ENCODE peak calls at places on chromosomes 3 and 15, in nine cellular contexts. One of them, this sample, is unnamed.

GRCh38 chr3:149382518-149382917 is 5.1 kb upstream of the TM4SF1 start:
- DNase-seq in activated T-cell treated with anti-CD3 and anti-CD28 coated beads for 4 hours: no peak
- DNase-seq in EH: no peak
- DNase-seq in stimulated activated CD8-positive, alpha-beta memory T cell treated with anti-CD3 and anti-CD28 coated beads, Interleukin-7, amount 100 ng/mL, for 1 hour: no peak
- DNase-seq in HTR-8/SVneo: no peak
- DNase-seq in heart right ventricle: no peak
- DNase-seq in uterus: no peak
- DNase-seq in stimulated activated naive CD8-positive, alpha-beta T cell treated with anti-CD3 and anti-CD28 coated beads, Interleukin-15, Interleukin-2, amounts not matched to agents 100 U/mL and 50 U/mL, for 24 hours: no peak
- DNase-seq in sciatic nerve: no peak
- DNase-seq in this sample: no peak

GRCh38 chr3:185362850-185363661 is at the start of gene MAP3K13:
- DNase-seq in sciatic nerve: peak
- DNase-seq in activated T-cell treated with anti-CD3 and anti-CD28 coated beads for 4 hours: no peak
- DNase-seq in HTR-8/SVneo: peak
- DNase-seq in EH: peak
- DNase-seq in uterus: peak
- DNase-seq in heart right ventricle: peak
- DNase-seq in stimulated activated naive CD8-positive, alpha-beta T cell treated with anti-CD3 and anti-CD28 coated beads, Interleukin-15, Interleukin-2, amounts not matched to agents 100 U/mL and 50 U/mL, for 24 hours: peak
- DNase-seq in stimulated activated CD8-positive, alpha-beta memory T cell treated with anti-CD3 and anti-CD28 coated beads, Interleukin-7, amount 100 ng/mL, for 1 hour: no peak
- DNase-seq in this sample: peak

GRCh38 chr3:45760878-45761711 is 35.2 kb downstream of the SLC6A20 start:
- DNase-seq in HTR-8/SVneo: peak
- DNase-seq in heart right ventricle: no peak
- DNase-seq in EH: peak
- DNase-seq in stimulated activated CD8-positive, alpha-beta memory T cell treated with anti-CD3 and anti-CD28 coated beads, Interleukin-7, amount 100 ng/mL, for 1 hour: no peak
- DNase-seq in stimulated activated naive CD8-positive, alpha-beta T cell treated with anti-CD3 and anti-CD28 coated beads, Interleukin-15, Interleukin-2, amounts not matched to agents 100 U/mL and 50 U/mL, for 24 hours: peak
- DNase-seq in uterus: peak
- DNase-seq in sciatic nerve: no peak
- DNase-seq in activated T-cell treated with anti-CD3 and anti-CD28 coated beads for 4 hours: peak
- DNase-seq in this sample: peak

GRCh38 chr3:124885466-124886167 is 1.5 kb downstream of the ITGB5 start:
- DNase-seq in sciatic nerve: no peak
- DNase-seq in heart right ventricle: no peak
- DNase-seq in activated T-cell treated with anti-CD3 and anti-CD28 coated beads for 4 hours: no peak
- DNase-seq in HTR-8/SVneo: no peak
- DNase-seq in stimulated activated naive CD8-positive, alpha-beta T cell treated with anti-CD3 and anti-CD28 coated beads, Interleukin-15, Interleukin-2, amounts not matched to agents 100 U/mL and 50 U/mL, for 24 hours: no peak
- DNase-seq in stimulated activated CD8-positive, alpha-beta memory T cell treated with anti-CD3 and anti-CD28 coated beads, Interleukin-7, amount 100 ng/mL, for 1 hour: no peak
- DNase-seq in EH: peak
- DNase-seq in uterus: no peak
- DNase-seq in this sample: no peak

GRCh38 chr3:138062037-138062436 is 52.1 kb downstream of the CLDN18 start:
- DNase-seq in heart right ventricle: no peak
- DNase-seq in sciatic nerve: no peak
- DNase-seq in HTR-8/SVneo: no peak
- DNase-seq in activated T-cell treated with anti-CD3 and anti-CD28 coated beads for 4 hours: no peak
- DNase-seq in EH: no peak
- DNase-seq in stimulated activated naive CD8-positive, alpha-beta T cell treated with anti-CD3 and anti-CD28 coated beads, Interleukin-15, Interleukin-2, amounts not matched to agents 100 U/mL and 50 U/mL, for 24 hours: no peak
- DNase-seq in uterus: no peak
- DNase-seq in stimulated activated CD8-positive, alpha-beta memory T cell treated with anti-CD3 and anti-CD28 coated beads, Interleukin-7, amount 100 ng/mL, for 1 hour: no peak
- DNase-seq in this sample: no peak

GRCh38 chr3:8665407-8665896 is 20.9 kb upstream of the SSUH2 start:
- DNase-seq in stimulated activated naive CD8-positive, alpha-beta T cell treated with anti-CD3 and anti-CD28 coated beads, Interleukin-15, Interleukin-2, amounts not matched to agents 100 U/mL and 50 U/mL, for 24 hours: no peak
- DNase-seq in sciatic nerve: no peak
- DNase-seq in stimulated activated CD8-positive, alpha-beta memory T cell treated with anti-CD3 and anti-CD28 coated beads, Interleukin-7, amount 100 ng/mL, for 1 hour: no peak
- DNase-seq in activated T-cell treated with anti-CD3 and anti-CD28 coated beads for 4 hours: no peak
- DNase-seq in uterus: no peak
- DNase-seq in heart right ventricle: no peak
- DNase-seq in HTR-8/SVneo: no peak
- DNase-seq in EH: no peak
- DNase-seq in this sample: no peak

GRCh38 chr3:169172535-169172934 is 491.0 kb downstream of the MECOM start:
- DNase-seq in stimulated activated CD8-positive, alpha-beta memory T cell treated with anti-CD3 and anti-CD28 coated beads, Interleukin-7, amount 100 ng/mL, for 1 hour: no peak
- DNase-seq in HTR-8/SVneo: no peak
- DNase-seq in uterus: no peak
- DNase-seq in sciatic nerve: no peak
- DNase-seq in EH: no peak
- DNase-seq in stimulated activated naive CD8-positive, alpha-beta T cell treated with anti-CD3 and anti-CD28 coated beads, Interleukin-15, Interleukin-2, amounts not matched to agents 100 U/mL and 50 U/mL, for 24 hours: no peak
- DNase-seq in activated T-cell treated with anti-CD3 and anti-CD28 coated beads for 4 hours: no peak
- DNase-seq in heart right ventricle: no peak
- DNase-seq in this sample: no peak

GRCh38 chr3:32450426-32450825 is 52.2 kb downstream of the CMTM6 start:
- DNase-seq in uterus: no peak
- DNase-seq in heart right ventricle: no peak
- DNase-seq in sciatic nerve: no peak
- DNase-seq in stimulated activated CD8-positive, alpha-beta memory T cell treated with anti-CD3 and anti-CD28 coated beads, Interleukin-7, amount 100 ng/mL, for 1 hour: no peak
- DNase-seq in activated T-cell treated with anti-CD3 and anti-CD28 coated beads for 4 hours: no peak
- DNase-seq in HTR-8/SVneo: no peak
- DNase-seq in stimulated activated naive CD8-positive, alpha-beta T cell treated with anti-CD3 and anti-CD28 coated beads, Interleukin-15, Interleukin-2, amounts not matched to agents 100 U/mL and 50 U/mL, for 24 hours: no peak
- DNase-seq in EH: no peak
- DNase-seq in this sample: no peak

GRCh38 chr3:87756616-87757015 is 302.2 kb downstream of the CGGBP1 start:
- DNase-seq in HTR-8/SVneo: no peak
- DNase-seq in stimulated activated naive CD8-positive, alpha-beta T cell treated with anti-CD3 and anti-CD28 coated beads, Interleukin-15, Interleukin-2, amounts not matched to agents 100 U/mL and 50 U/mL, for 24 hours: no peak
- DNase-seq in heart right ventricle: no peak
- DNase-seq in EH: no peak
- DNase-seq in activated T-cell treated with anti-CD3 and anti-CD28 coated beads for 4 hours: no peak
- DNase-seq in stimulated activated CD8-positive, alpha-beta memory T cell treated with anti-CD3 and anti-CD28 coated beads, Interleukin-7, amount 100 ng/mL, for 1 hour: no peak
- DNase-seq in sciatic nerve: no peak
- DNase-seq in uterus: no peak
- DNase-seq in this sample: no peak

GRCh38 chr15:73029003-73029527 is 23.2 kb upstream of the NEO1 start:
- DNase-seq in stimulated activated naive CD8-positive, alpha-beta T cell treated with anti-CD3 and anti-CD28 coated beads, Interleukin-15, Interleukin-2, amounts not matched to agents 100 U/mL and 50 U/mL, for 24 hours: no peak
- DNase-seq in EH: no peak
- DNase-seq in HTR-8/SVneo: no peak
- DNase-seq in uterus: no peak
- DNase-seq in heart right ventricle: no peak
- DNase-seq in sciatic nerve: no peak
- DNase-seq in activated T-cell treated with anti-CD3 and anti-CD28 coated beads for 4 hours: no peak
- DNase-seq in stimulated activated CD8-positive, alpha-beta memory T cell treated with anti-CD3 and anti-CD28 coated beads, Interleukin-7, amount 100 ng/mL, for 1 hour: no peak
- DNase-seq in this sample: no peak

GRCh38 chr3:45412731-45413130 is 24.4 kb downstream of the LARS2 start:
- DNase-seq in EH: peak
- DNase-seq in HTR-8/SVneo: no peak
- DNase-seq in uterus: no peak
- DNase-seq in sciatic nerve: no peak
- DNase-seq in stimulated activated naive CD8-positive, alpha-beta T cell treated with anti-CD3 and anti-CD28 coated beads, Interleukin-15, Interleukin-2, amounts not matched to agents 100 U/mL and 50 U/mL, for 24 hours: no peak
- DNase-seq in activated T-cell treated with anti-CD3 and anti-CD28 coated beads for 4 hours: no peak
- DNase-seq in stimulated activated CD8-positive, alpha-beta memory T cell treated with anti-CD3 and anti-CD28 coated beads, Interleukin-7, amount 100 ng/mL, for 1 hour: no peak
- DNase-seq in heart right ventricle: no peak
- DNase-seq in this sample: no peak

GRCh38 chr3:182925944-182926337 is 54.4 kb downstream of the DCUN1D1 start:
- DNase-seq in HTR-8/SVneo: no peak
- DNase-seq in stimulated activated naive CD8-positive, alpha-beta T cell treated with anti-CD3 and anti-CD28 coated beads, Interleukin-15, Interleukin-2, amounts not matched to agents 100 U/mL and 50 U/mL, for 24 hours: no peak
- DNase-seq in sciatic nerve: no peak
- DNase-seq in activated T-cell treated with anti-CD3 and anti-CD28 coated beads for 4 hours: no peak
- DNase-seq in stimulated activated CD8-positive, alpha-beta memory T cell treated with anti-CD3 and anti-CD28 coated beads, Interleukin-7, amount 100 ng/mL, for 1 hour: no peak
- DNase-seq in uterus: no peak
- DNase-seq in heart right ventricle: no peak
- DNase-seq in EH: no peak
- DNase-seq in this sample: no peak

GRCh38 chr3:27345493-27345892 is 23.7 kb downstream of the NEK10 start:
- DNase-seq in stimulated activated naive CD8-positive, alpha-beta T cell treated with anti-CD3 and anti-CD28 coated beads, Interleukin-15, Interleukin-2, amounts not matched to agents 100 U/mL and 50 U/mL, for 24 hours: no peak
- DNase-seq in HTR-8/SVneo: no peak
- DNase-seq in heart right ventricle: no peak
- DNase-seq in stimulated activated CD8-positive, alpha-beta memory T cell treated with anti-CD3 and anti-CD28 coated beads, Interleukin-7, amount 100 ng/mL, for 1 hour: no peak
- DNase-seq in uterus: no peak
- DNase-seq in sciatic nerve: no peak
- DNase-seq in activated T-cell treated with anti-CD3 and anti-CD28 coated beads for 4 hours: no peak
- DNase-seq in EH: no peak
- DNase-seq in this sample: no peak

GRCh38 chr15:96232335-96232734 is 98.2 kb upstream of the NR2F2 start:
- DNase-seq in EH: no peak
- DNase-seq in activated T-cell treated with anti-CD3 and anti-CD28 coated beads for 4 hours: no peak
- DNase-seq in stimulated activated CD8-positive, alpha-beta memory T cell treated with anti-CD3 and anti-CD28 coated beads, Interleukin-7, amount 100 ng/mL, for 1 hour: no peak
- DNase-seq in heart right ventricle: no peak
- DNase-seq in uterus: no peak
- DNase-seq in HTR-8/SVneo: no peak
- DNase-seq in stimulated activated naive CD8-positive, alpha-beta T cell treated with anti-CD3 and anti-CD28 coated beads, Interleukin-15, Interleukin-2, amounts not matched to agents 100 U/mL and 50 U/mL, for 24 hours: no peak
- DNase-seq in sciatic nerve: no peak
- DNase-seq in this sample: no peak

GRCh38 chr3:73511555-73511954 is 113.2 kb downstream of the PDZRN3 start:
- DNase-seq in stimulated activated CD8-positive, alpha-beta memory T cell treated with anti-CD3 and anti-CD28 coated beads, Interleukin-7, amount 100 ng/mL, for 1 hour: no peak
- DNase-seq in stimulated activated naive CD8-positive, alpha-beta T cell treated with anti-CD3 and anti-CD28 coated beads, Interleukin-15, Interleukin-2, amounts not matched to agents 100 U/mL and 50 U/mL, for 24 hours: no peak
- DNase-seq in activated T-cell treated with anti-CD3 and anti-CD28 coated beads for 4 hours: no peak
- DNase-seq in uterus: no peak
- DNase-seq in EH: no peak
- DNase-seq in HTR-8/SVneo: no peak
- DNase-seq in sciatic nerve: no peak
- DNase-seq in heart right ventricle: no peak
- DNase-seq in this sample: no peak

GRCh38 chr15:64044315-64045105 is 1.8 kb downstream of the DAPK2 start:
- DNase-seq in sciatic nerve: no peak
- DNase-seq in EH: no peak
- DNase-seq in HTR-8/SVneo: no peak
- DNase-seq in uterus: no peak
- DNase-seq in heart right ventricle: no peak
- DNase-seq in activated T-cell treated with anti-CD3 and anti-CD28 coated beads for 4 hours: no peak
- DNase-seq in stimulated activated CD8-positive, alpha-beta memory T cell treated with anti-CD3 and anti-CD28 coated beads, Interleukin-7, amount 100 ng/mL, for 1 hour: no peak
- DNase-seq in stimulated activated naive CD8-positive, alpha-beta T cell treated with anti-CD3 and anti-CD28 coated beads, Interleukin-15, Interleukin-2, amounts not matched to agents 100 U/mL and 50 U/mL, for 24 hours: no peak
- DNase-seq in this sample: no peak

GRCh38 chr3:72155391-72156064 is 370.6 kb upstream of the PROK2 start:
- DNase-seq in uterus: peak
- DNase-seq in HTR-8/SVneo: peak
- DNase-seq in EH: peak
- DNase-seq in sciatic nerve: no peak
- DNase-seq in stimulated activated naive CD8-positive, alpha-beta T cell treated with anti-CD3 and anti-CD28 coated beads, Interleukin-15, Interleukin-2, amounts not matched to agents 100 U/mL and 50 U/mL, for 24 hours: no peak
- DNase-seq in activated T-cell treated with anti-CD3 and anti-CD28 coated beads for 4 hours: no peak
- DNase-seq in stimulated activated CD8-positive, alpha-beta memory T cell treated with anti-CD3 and anti-CD28 coated beads, Interleukin-7, amount 100 ng/mL, for 1 hour: no peak
- DNase-seq in heart right ventricle: peak
- DNase-seq in this sample: peak

GRCh38 chr3:47440131-47440530 is 35.6 kb downstream of the SCAP start:
- DNase-seq in stimulated activated CD8-positive, alpha-beta memory T cell treated with anti-CD3 and anti-CD28 coated beads, Interleukin-7, amount 100 ng/mL, for 1 hour: no peak
- DNase-seq in activated T-cell treated with anti-CD3 and anti-CD28 coated beads for 4 hours: no peak
- DNase-seq in uterus: no peak
- DNase-seq in stimulated activated naive CD8-positive, alpha-beta T cell treated with anti-CD3 and anti-CD28 coated beads, Interleukin-15, Interleukin-2, amounts not matched to agents 100 U/mL and 50 U/mL, for 24 hours: no peak
- DNase-seq in HTR-8/SVneo: no peak
- DNase-seq in EH: peak
- DNase-seq in heart right ventricle: no peak
- DNase-seq in sciatic nerve: peak
- DNase-seq in this sample: no peak

GRCh38 chr15:52532427-52532826 is 3.7 kb upstream of the MYO5A start:
- DNase-seq in sciatic nerve: no peak
- DNase-seq in HTR-8/SVneo: no peak
- DNase-seq in EH: no peak
- DNase-seq in stimulated activated CD8-positive, alpha-beta memory T cell treated with anti-CD3 and anti-CD28 coated beads, Interleukin-7, amount 100 ng/mL, for 1 hour: no peak
- DNase-seq in stimulated activated naive CD8-positive, alpha-beta T cell treated with anti-CD3 and anti-CD28 coated beads, Interleukin-15, Interleukin-2, amounts not matched to agents 100 U/mL and 50 U/mL, for 24 hours: no peak
- DNase-seq in heart right ventricle: no peak
- DNase-seq in activated T-cell treated with anti-CD3 and anti-CD28 coated beads for 4 hours: no peak
- DNase-seq in uterus: no peak
- DNase-seq in this sample: no peak

GRCh38 chr3:46812237-46812791 is 50.9 kb downstream of the MYL3 start:
- DNase-seq in stimulated activated naive CD8-positive, alpha-beta T cell treated with anti-CD3 and anti-CD28 coated beads, Interleukin-15, Interleukin-2, amounts not matched to agents 100 U/mL and 50 U/mL, for 24 hours: peak
- DNase-seq in stimulated activated CD8-positive, alpha-beta memory T cell treated with anti-CD3 and anti-CD28 coated beads, Interleukin-7, amount 100 ng/mL, for 1 hour: peak
- DNase-seq in uterus: peak
- DNase-seq in heart right ventricle: peak
- DNase-seq in sciatic nerve: peak
- DNase-seq in activated T-cell treated with anti-CD3 and anti-CD28 coated beads for 4 hours: peak
- DNase-seq in HTR-8/SVneo: peak
- DNase-seq in EH: peak
- DNase-seq in this sample: peak